ENCODE peak calls at places on chromosomes 1 and 21, in nine cellular contexts. Z, S, W, T, K, I, G, O and C are unnamed samples.
A peak's percentile ranks its signal among the peaks of the same experiment; 100 is the strongest.

GRCh38 chr21:41926068-41926806 is 27.6 kb downstream of the C2CD2 start:
- DNase-seq in S (peak; percentile 47), Z (peak; percentile 73), G (no peak), K (no peak), O (no peak), I (no peak), T (no peak), W (peak; percentile 76), C (no peak)

GRCh38 chr21:31180256-31181088 is 142.2 kb upstream of the KRTAP19-8 start:
- DNase-seq in S (peak; percentile 42), W (peak; percentile 88), I (no peak), G (peak; percentile 44), T (no peak), Z (peak; percentile 55), O (no peak), K (no peak), C (no peak)

GRCh38 chr1:215749423-215749822 is 182.3 kb downstream of the KCTD3 start:
- DNase-seq in Z (peak; percentile 48), S (peak; percentile 20), T (no peak), G (no peak), W (peak; percentile 45), I (no peak), K (no peak), O (peak; percentile 12), C (no peak)

GRCh38 chr1:85554630-85555327 is 25.8 kb upstream of the CCN1 start:
- DNase-seq in G (no peak), K (no peak), W (no peak), I (no peak), O (no peak), T (no peak), Z (peak; percentile 70), S (peak; percentile 79), C (no peak)

GRCh38 chr1:225480825-225481434 is 53.1 kb upstream of the LBR start:
- DNase-seq in S (peak; percentile 44), G (no peak), O (no peak), W (peak; percentile 75), K (peak; percentile 84), Z (no peak), I (peak; percentile 60), T (peak; percentile 71), C (no peak)

GRCh38 chr21:46482846-46483231 is 24.1 kb downstream of the DIP2A start:
- DNase-seq in O (no peak), G (no peak), W (no peak), T (no peak), K (no peak), I (no peak), S (no peak), Z (no peak), C (no peak)

GRCh38 chr1:234558186-234558836 is 51.7 kb downstream of the IRF2BP2 start:
- DNase-seq in G (no peak), O (no peak), K (no peak), W (no peak), S (no peak), T (no peak), I (no peak), Z (no peak), C (no peak)

GRCh38 chr1:113375878-113376277 is 14.4 kb upstream of the MAGI3 start:
- DNase-seq in I (no peak), T (no peak), Z (no peak), W (no peak), O (no peak), G (no peak), K (no peak), S (no peak), C (no peak)

GRCh38 chr1:204520834-204521709 is 4.9 kb downstream of the MDM4 start:
- DNase-seq in T (no peak), G (peak; percentile 40), K (no peak), O (peak; percentile 89), W (peak; percentile 27), Z (peak; percentile 74), S (peak; percentile 44), I (no peak), C (no peak)

DNA sequence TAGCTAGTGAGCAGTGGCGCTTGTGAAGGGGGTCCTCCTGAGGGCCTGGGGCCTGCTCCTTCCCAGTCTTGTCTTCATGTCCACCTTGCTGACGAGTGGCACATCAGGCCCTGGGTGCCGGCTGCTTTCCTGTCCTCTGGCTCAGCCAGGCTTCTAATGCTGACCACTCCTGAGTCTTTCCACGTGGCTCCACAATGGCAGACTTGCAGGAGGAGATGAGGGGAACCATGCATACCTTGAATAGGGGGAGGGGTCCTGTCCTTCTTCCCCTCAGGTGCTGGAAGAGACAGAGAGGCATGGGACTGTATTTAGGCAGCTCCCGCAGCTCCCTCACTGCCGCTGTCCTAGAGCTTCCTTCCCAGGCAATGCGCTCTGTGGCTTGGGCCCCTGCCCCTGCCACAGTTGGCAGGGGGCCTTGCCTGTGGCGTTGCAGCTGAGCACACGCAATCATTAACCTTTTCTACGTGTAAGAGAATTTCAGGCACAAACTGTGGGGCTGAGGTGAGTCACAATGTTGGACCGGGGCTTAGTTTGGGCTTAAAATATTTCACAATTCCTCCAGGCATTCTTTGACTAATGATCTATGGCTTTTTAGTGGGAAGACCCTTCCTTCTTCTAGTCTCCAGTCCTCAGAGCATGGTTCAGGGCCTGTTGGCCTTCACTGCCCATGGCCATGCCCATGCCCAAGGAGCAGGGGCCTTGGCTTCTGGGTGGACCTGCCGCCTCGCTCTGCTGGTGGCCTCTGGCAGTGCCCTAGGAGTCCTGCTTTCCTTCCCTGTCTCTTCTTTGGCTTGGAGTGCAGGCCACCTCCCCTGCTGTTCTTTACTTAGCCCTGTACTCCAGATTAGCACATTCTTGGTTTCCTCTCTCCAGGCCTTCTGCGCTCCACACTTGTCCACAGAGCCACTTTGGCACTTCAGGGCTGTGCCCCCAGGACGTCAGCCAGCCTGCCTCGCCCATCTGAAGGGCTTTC is 39.1 kb downstream of the MAPKAPK2 start:
- DNase-seq in I (no peak), Z (peak; percentile 87), G (peak; percentile 96), W (no peak), O (peak; percentile 80), S (peak; percentile 78), T (no peak), K (no peak), C (no peak)
- TF ChIP-seq CTCF in I (no peak), Z (no peak), G (peak; percentile 8), W (no peak), O (peak; percentile 2), S (no peak), T (no peak), K (peak; percentile 14), C (no peak)

DNA sequence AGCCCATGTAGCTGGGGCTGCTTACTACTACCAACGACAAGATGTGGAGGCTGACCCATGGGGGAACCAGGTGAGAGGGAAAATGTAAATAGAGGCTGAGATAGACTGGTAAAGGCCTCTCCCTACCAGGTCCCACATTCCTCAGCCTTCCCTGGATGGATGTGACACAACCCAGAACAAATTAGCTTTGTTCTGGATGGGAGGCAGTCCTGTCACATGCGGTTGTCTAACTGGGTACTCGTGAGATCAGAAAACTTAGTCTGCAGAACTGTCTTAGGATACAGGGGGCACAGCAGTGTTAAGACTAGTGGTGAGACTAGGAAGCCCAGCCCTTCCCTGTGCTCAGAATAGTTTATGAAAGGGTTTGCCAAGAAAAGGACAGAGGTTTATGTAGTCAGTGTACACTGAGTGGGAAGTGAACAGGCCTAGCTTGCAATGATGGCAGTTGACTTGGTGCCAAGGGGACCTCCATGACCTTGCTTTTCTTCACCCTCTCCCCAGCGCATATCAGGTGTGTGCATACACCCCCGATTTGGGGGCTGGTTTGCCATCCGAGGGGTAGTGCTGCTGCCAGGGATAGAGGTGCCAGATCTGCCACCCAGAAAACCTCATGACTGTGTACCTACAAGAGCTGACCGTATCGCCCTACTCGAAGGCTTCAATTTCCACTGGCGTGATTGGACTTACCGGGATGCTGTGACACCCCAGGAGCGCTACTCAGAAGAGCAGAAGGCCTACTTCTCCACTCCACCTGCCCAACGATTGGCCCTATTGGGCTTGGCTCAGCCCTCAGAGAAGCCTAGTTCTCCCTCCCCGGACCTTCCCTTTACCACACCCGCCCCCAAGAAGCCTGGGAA is 8.4 kb downstream of the MMACHC start:
- DNase-seq in K (peak; percentile 50), O (no peak), I (no peak), Z (no peak), T (no peak), W (no peak), S (no peak), G (no peak), C (no peak)
- TF ChIP-seq CTCF in K (peak; percentile 30), O (peak; percentile 3), I (no peak), Z (no peak), T (no peak), W (peak; percentile 18), S (no peak), G (peak; percentile 7), C (peak; percentile 41)

DNA sequence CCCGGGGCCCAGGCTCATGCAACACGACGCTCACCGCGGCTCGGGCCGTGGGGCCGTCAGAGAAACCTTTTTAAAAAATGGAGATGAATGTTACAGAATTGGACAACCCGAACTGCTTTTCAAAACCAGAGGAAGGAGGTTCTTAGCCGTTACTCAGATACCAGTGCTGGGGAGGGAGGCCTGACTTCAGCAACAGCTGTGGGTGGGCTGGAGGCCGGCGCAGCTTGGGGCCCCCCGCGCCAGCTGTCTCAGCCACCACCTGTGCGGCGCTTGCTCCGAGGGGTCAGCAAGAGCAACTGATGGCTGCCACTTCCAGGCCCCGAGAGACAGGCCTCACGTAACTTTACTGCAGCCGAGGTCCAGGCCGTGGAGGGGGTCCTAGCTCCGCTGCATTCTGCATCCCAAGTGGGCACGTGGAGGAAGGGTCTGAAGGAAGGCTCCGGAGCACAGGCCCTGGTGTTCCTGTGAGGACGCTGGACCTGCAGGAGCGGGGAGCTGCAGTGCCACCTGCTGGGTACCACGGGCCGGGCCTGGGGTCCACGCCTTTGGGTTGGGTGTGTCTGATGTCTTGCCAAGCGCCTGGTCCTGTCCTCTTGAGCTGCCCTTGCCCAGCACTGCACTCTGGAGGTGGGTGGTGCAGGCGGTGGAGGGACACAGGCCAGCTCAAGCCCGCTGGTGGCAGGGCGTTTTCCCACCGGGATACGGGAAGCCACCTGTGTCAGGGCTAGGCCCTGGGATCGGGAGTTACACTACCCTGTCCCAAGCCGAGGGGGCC is 9.8 kb downstream of the THAP3 start:
- DNase-seq in T (peak; percentile 78), G (no peak), W (peak; percentile 90), K (peak; percentile 78), Z (peak; percentile 22), O (no peak), I (peak; percentile 24), S (peak; percentile 29), C (no peak)
- TF ChIP-seq CTCF in T (peak; percentile 35), G (peak; percentile 42), W (peak; percentile 37), K (peak; percentile 55), Z (peak; percentile 56), O (peak; percentile 63), I (peak; percentile 59), S (peak; percentile 90), C (peak; percentile 62)

GRCh38 chr1:100556925-100557605 is 19.1 kb downstream of the GPR88 start:
- DNase-seq in S (no peak), K (no peak), I (no peak), O (no peak), Z (no peak), T (no peak), W (no peak), G (no peak), C (no peak)

GRCh38 chr1:100552922-100553321 is 15.0 kb downstream of the GPR88 start:
- DNase-seq in I (no peak), W (no peak), Z (no peak), O (no peak), K (no peak), S (no peak), G (no peak), T (no peak), C (no peak)

GRCh38 chr1:100552031-100552430 is 14.1 kb downstream of the GPR88 start:
- DNase-seq in O (no peak), Z (no peak), G (no peak), T (no peak), K (no peak), W (no peak), S (no peak), I (no peak), C (no peak)

GRCh38 chr1:100557606-100557953 is 19.6 kb downstream of the GPR88 start:
- DNase-seq in T (no peak), S (no peak), O (no peak), K (no peak), G (no peak), W (no peak), I (no peak), Z (no peak), C (no peak)

GRCh38 chr1:100556181-100556580 is 18.2 kb downstream of the GPR88 start:
- DNase-seq in O (no peak), S (no peak), G (no peak), W (no peak), T (no peak), Z (no peak), I (no peak), K (no peak), C (no peak)
- TF ChIP-seq CTCF in O (no peak), S (no peak), G (no peak), W (no peak), T (no peak), Z (no peak), I (no peak), K (no peak), C (no peak)